ENCODE peak calls at places on chromosomes 5 and 9, in six cellular contexts. One of them, this sample, is unnamed.

GRCh38 chr9:38017149-38017884 is 51.7 kb downstream of the SHB start:
- DNase-seq in sigmoid colon: no peak
- DNase-seq in cardiac muscle cell: peak
- DNase-seq in neural crest cell: peak
- DNase-seq in OCI-LY7: no peak
- DNase-seq in tibial artery: peak
- DNase-seq in this sample: no peak

GRCh38 chr9:77816641-77817341 is 168.7 kb upstream of the GNA14 start:
- DNase-seq in sigmoid colon: no peak
- DNase-seq in cardiac muscle cell: no peak
- DNase-seq in neural crest cell: no peak
- DNase-seq in OCI-LY7: no peak
- DNase-seq in tibial artery: no peak
- DNase-seq in this sample: no peak

GRCh38 chr5:16536246-16536645 is 70.6 kb upstream of the ZNF622 start:
- DNase-seq in sigmoid colon: no peak
- DNase-seq in cardiac muscle cell: no peak
- DNase-seq in neural crest cell: no peak
- DNase-seq in OCI-LY7: no peak
- DNase-seq in tibial artery: no peak
- DNase-seq in this sample: no peak

GRCh38 chr9:35981704-35982103 is 23.8 kb upstream of the OR2S2 start:
- DNase-seq in sigmoid colon: no peak
- DNase-seq in cardiac muscle cell: no peak
- DNase-seq in neural crest cell: no peak
- DNase-seq in OCI-LY7: peak
- DNase-seq in tibial artery: no peak
- DNase-seq in this sample: no peak

GRCh38 chr9:88237454-88238280 is 99.4 kb upstream of the SPATA31C2 start:
- DNase-seq in sigmoid colon: no peak
- DNase-seq in cardiac muscle cell: no peak
- DNase-seq in neural crest cell: no peak
- DNase-seq in OCI-LY7: no peak
- DNase-seq in tibial artery: no peak
- DNase-seq in this sample: no peak

GRCh38 chr5:1108865-1109174 is 3.0 kb downstream of the SLC12A7 start:
- DNase-seq in sigmoid colon: no peak
- DNase-seq in cardiac muscle cell: no peak
- DNase-seq in neural crest cell: no peak
- DNase-seq in OCI-LY7: no peak
- DNase-seq in tibial artery: no peak
- DNase-seq in this sample: no peak

GRCh38 chr9:114690308-114690707 is 8.3 kb upstream of the TEX48 start:
- DNase-seq in sigmoid colon: no peak
- DNase-seq in cardiac muscle cell: no peak
- DNase-seq in neural crest cell: no peak
- DNase-seq in OCI-LY7: no peak
- DNase-seq in tibial artery: no peak
- DNase-seq in this sample: no peak

GRCh38 chr5:58786904-58787303 is 204.0 kb downstream of the RAB3C start:
- DNase-seq in sigmoid colon: no peak
- DNase-seq in cardiac muscle cell: no peak
- DNase-seq in neural crest cell: no peak
- DNase-seq in OCI-LY7: no peak
- DNase-seq in tibial artery: no peak
- DNase-seq in this sample: no peak

GRCh38 chr9:134855231-134855899 is 25.2 kb upstream of the FCN2 start:
- DNase-seq in sigmoid colon: no peak
- DNase-seq in cardiac muscle cell: no peak
- DNase-seq in neural crest cell: no peak
- DNase-seq in OCI-LY7: no peak
- DNase-seq in tibial artery: peak
- DNase-seq in this sample: no peak

GRCh38 chr9:14983599-14983998 is 73.4 kb upstream of the FREM1 start:
- DNase-seq in sigmoid colon: no peak
- DNase-seq in cardiac muscle cell: no peak
- DNase-seq in neural crest cell: no peak
- DNase-seq in OCI-LY7: no peak
- DNase-seq in tibial artery: no peak
- DNase-seq in this sample: no peak

GRCh38 chr5:68264024-68264956 is 48.7 kb downstream of the PIK3R1 start:
- DNase-seq in sigmoid colon: no peak
- DNase-seq in cardiac muscle cell: peak
- DNase-seq in neural crest cell: no peak
- DNase-seq in OCI-LY7: no peak
- DNase-seq in tibial artery: no peak
- DNase-seq in this sample: no peak

GRCh38 chr5:98424681-98425454 is 348.6 kb upstream of the RGMB start:
- DNase-seq in sigmoid colon: no peak
- DNase-seq in cardiac muscle cell: no peak
- DNase-seq in neural crest cell: no peak
- DNase-seq in OCI-LY7: no peak
- DNase-seq in tibial artery: no peak
- DNase-seq in this sample: no peak

GRCh38 chr5:141512390-141513020 is 23.6 kb downstream of the PCDHGC5 start:
- DNase-seq in sigmoid colon: peak
- DNase-seq in cardiac muscle cell: peak
- DNase-seq in neural crest cell: peak
- DNase-seq in OCI-LY7: peak
- DNase-seq in tibial artery: peak
- DNase-seq in this sample: peak

GRCh38 chr5:132260714-132261615 is 3.5 kb downstream of the PDLIM4 start:
- DNase-seq in sigmoid colon: peak
- DNase-seq in cardiac muscle cell: no peak
- DNase-seq in neural crest cell: no peak
- DNase-seq in OCI-LY7: no peak
- DNase-seq in tibial artery: peak
- DNase-seq in this sample: peak

GRCh38 chr5:148387325-148387724 is 3.6 kb downstream of the FBXO38 start:
- DNase-seq in sigmoid colon: no peak
- DNase-seq in cardiac muscle cell: no peak
- DNase-seq in neural crest cell: no peak
- DNase-seq in OCI-LY7: no peak
- DNase-seq in tibial artery: no peak
- DNase-seq in this sample: no peak

GRCh38 chr5:132060501-132061161 is at the start of gene IL3:
- DNase-seq in sigmoid colon: peak
- DNase-seq in cardiac muscle cell: no peak
- DNase-seq in neural crest cell: no peak
- DNase-seq in OCI-LY7: no peak
- DNase-seq in tibial artery: peak
- DNase-seq in this sample: no peak

GRCh38 chr9:134811079-134811672 is 69.4 kb upstream of the FCN2 start:
- DNase-seq in sigmoid colon: no peak
- DNase-seq in cardiac muscle cell: no peak
- DNase-seq in neural crest cell: no peak
- DNase-seq in OCI-LY7: no peak
- DNase-seq in tibial artery: no peak
- DNase-seq in this sample: no peak

GRCh38 chr5:73266309-73266708 is 93.3 kb downstream of the TMEM174 start:
- DNase-seq in sigmoid colon: no peak
- DNase-seq in cardiac muscle cell: no peak
- DNase-seq in neural crest cell: no peak
- DNase-seq in OCI-LY7: no peak
- DNase-seq in tibial artery: no peak
- DNase-seq in this sample: no peak

GRCh38 chr5:79971156-79971555 is 19.9 kb downstream of the MTX3 start:
- DNase-seq in sigmoid colon: no peak
- DNase-seq in cardiac muscle cell: no peak
- DNase-seq in neural crest cell: no peak
- DNase-seq in OCI-LY7: no peak
- DNase-seq in tibial artery: no peak
- DNase-seq in this sample: no peak

GRCh38 chr9:16309350-16310271 is 560.9 kb downstream of the BNC2 start:
- DNase-seq in sigmoid colon: peak
- DNase-seq in cardiac muscle cell: no peak
- DNase-seq in neural crest cell: no peak
- DNase-seq in OCI-LY7: no peak
- DNase-seq in tibial artery: peak
- DNase-seq in this sample: no peak

DNA sequence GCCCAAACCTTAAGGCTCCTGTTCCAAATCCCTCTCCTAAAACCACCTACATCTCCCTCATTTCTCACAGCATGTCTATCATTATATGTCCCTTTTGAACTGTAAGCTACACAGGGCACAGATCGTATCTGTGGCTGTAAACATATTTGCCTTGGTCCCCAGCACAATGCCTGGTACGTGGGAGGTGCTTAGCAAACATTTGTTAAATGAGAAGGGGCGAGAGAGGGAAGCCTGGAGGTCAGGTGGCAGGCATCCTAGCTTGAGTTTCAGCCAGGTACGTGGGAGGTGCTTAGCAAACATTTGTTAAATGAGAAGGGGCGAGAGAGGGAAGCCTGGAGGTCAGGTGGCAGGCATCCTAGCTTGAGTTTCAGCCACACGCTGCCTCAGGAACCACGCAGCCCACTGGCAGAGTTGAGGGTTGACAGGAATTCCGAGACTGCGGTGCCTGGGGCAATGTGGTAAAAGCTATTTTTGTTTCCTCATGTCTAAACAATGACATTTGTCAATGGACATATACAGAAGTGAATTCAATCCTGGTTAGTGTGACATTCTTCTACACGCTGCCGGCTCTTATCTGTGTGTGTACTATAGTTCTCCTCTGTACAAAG is 113.6 kb downstream of the EFNA5 start:
- DNase-seq in sigmoid colon: no peak
- DNase-seq in cardiac muscle cell: peak
- DNase-seq in neural crest cell: peak
- DNase-seq in OCI-LY7: no peak
- DNase-seq in tibial artery: no peak
- DNase-seq in this sample: no peak
- TF ChIP-seq CTCF in sigmoid colon: no peak
- TF ChIP-seq CTCF in cardiac muscle cell: no peak
- TF ChIP-seq CTCF in neural crest cell: no peak
- TF ChIP-seq CTCF in OCI-LY7: no peak
- TF ChIP-seq CTCF in tibial artery: no peak
- TF ChIP-seq CTCF in this sample: no peak

GRCh38 chr5:112917453-112918005 is 4.5 kb downstream of the REEP5 start:
- DNase-seq in sigmoid colon: no peak
- DNase-seq in cardiac muscle cell: peak
- DNase-seq in neural crest cell: no peak
- DNase-seq in OCI-LY7: peak
- DNase-seq in tibial artery: no peak
- DNase-seq in this sample: no peak
- TF ChIP-seq CTCF in sigmoid colon: no peak
- TF ChIP-seq CTCF in cardiac muscle cell: peak
- TF ChIP-seq CTCF in neural crest cell: peak
- TF ChIP-seq CTCF in OCI-LY7: peak
- TF ChIP-seq CTCF in tibial artery: no peak
- TF ChIP-seq CTCF in this sample: no peak

GRCh38 chr9:90053027-90053426 is 448.2 kb downstream of the GADD45G start:
- DNase-seq in sigmoid colon: no peak
- DNase-seq in cardiac muscle cell: no peak
- DNase-seq in neural crest cell: peak
- DNase-seq in OCI-LY7: peak
- DNase-seq in tibial artery: no peak
- DNase-seq in this sample: no peak
- TF ChIP-seq CTCF in sigmoid colon: no peak
- TF ChIP-seq CTCF in cardiac muscle cell: no peak
- TF ChIP-seq CTCF in neural crest cell: peak
- TF ChIP-seq CTCF in OCI-LY7: peak
- TF ChIP-seq CTCF in tibial artery: no peak
- TF ChIP-seq CTCF in this sample: no peak

GRCh38 chr5:7827602-7828001 is 23.3 kb downstream of the CFAP90 start:
- DNase-seq in sigmoid colon: no peak
- DNase-seq in cardiac muscle cell: no peak
- DNase-seq in neural crest cell: no peak
- DNase-seq in OCI-LY7: no peak
- DNase-seq in tibial artery: no peak
- DNase-seq in this sample: no peak
- TF ChIP-seq CTCF in sigmoid colon: no peak
- TF ChIP-seq CTCF in cardiac muscle cell: peak
- TF ChIP-seq CTCF in neural crest cell: no peak
- TF ChIP-seq CTCF in OCI-LY7: peak
- TF ChIP-seq CTCF in tibial artery: no peak
- TF ChIP-seq CTCF in this sample: no peak